ENCODE peak calls at places on chromosome 2, in four cellular contexts. N is K562, I is GM12878, H is HepG2. T is an unnamed sample.

GRCh38 chr2:15839461-15840124 is 100.8 kb upstream of the MYCN start:
- DNase-seq in H (no peak), I (no peak), N (no peak), T (no peak)

GRCh38 chr2:61951876-61952275 is 46.4 kb downstream of the COMMD1 start:
- DNase-seq in H (no peak), I (no peak), N (no peak), T (no peak)

GRCh38 chr2:218295029-218295428 is 2.7 kb upstream of the TMBIM1 start:
- DNase-seq in N (no peak), H (no peak), I (no peak), T (no peak)

GRCh38 chr2:180122874-180123273 is 115.8 kb upstream of the CWC22 start:
- DNase-seq in N (no peak), I (no peak), H (no peak), T (no peak)

GRCh38 chr2:8281950-8282857 is 399.7 kb upstream of the ID2 start:
- DNase-seq in I (no peak), N (no peak), H (no peak), T (no peak)

GRCh38 chr2:230899287-230899686 is 25.8 kb downstream of the GPR55 start:
- DNase-seq in N (no peak), H (no peak), I (no peak), T (no peak)

GRCh38 chr2:32680937-32681336 is 53.1 kb downstream of the TTC27 start:
- DNase-seq in I (no peak), N (no peak), H (no peak), T (no peak)

GRCh38 chr2:127174176-127174575 is 45.9 kb downstream of the CYP27C1 start:
- DNase-seq in I (no peak), N (peak; percentile 57), H (no peak), T (peak; percentile 43)

GRCh38 chr2:68709421-68709911 is 25.1 kb upstream of the ARHGAP25 start:
- DNase-seq in H (peak; percentile 57), N (peak; percentile 56), I (no peak), T (peak; percentile 67)

GRCh38 chr2:69216535-69217332 is 170.3 kb downstream of the GFPT1 start:
- DNase-seq in I (no peak), H (peak; percentile 100), N (no peak), T (no peak)

GRCh38 chr2:33796511-33796910 is 197.4 kb upstream of the FAM98A start:
- DNase-seq in I (no peak), H (no peak), N (no peak), T (no peak)

GRCh38 chr2:11753886-11754704 is 7.7 kb downstream of the LPIN1 start:
- DNase-seq in N (peak; percentile 25), H (no peak), I (peak; percentile 48), T (no peak)

GRCh38 chr2:240791821-240792657 is 28.0 kb downstream of the KIF1A start:
- DNase-seq in N (no peak), I (no peak), H (no peak), T (no peak)

GRCh38 chr2:66790651-66791181 is 355.8 kb downstream of the MEIS1 start:
- DNase-seq in N (no peak), I (no peak), H (no peak), T (no peak)

GRCh38 chr2:75180476-75180875 is 18.8 kb downstream of the TACR1 start:
- DNase-seq in N (no peak), H (no peak), I (no peak), T (no peak)

GRCh38 chr2:219645631-219646527 is 18.4 kb downstream of the SLC4A3 start:
- DNase-seq in N (no peak), H (peak; percentile 37), I (no peak), T (no peak)

GRCh38 chr2:83112863-83113262 is 1346.2 kb downstream of the SUCLG1 start:
- DNase-seq in H (no peak), I (no peak), N (no peak), T (no peak)

GRCh38 chr2:109129921-109130725 is 1.1 kb downstream of the SH3RF3 start:
- DNase-seq in I (no peak), N (no peak), H (no peak), T (peak; percentile 33)

GRCh38 chr2:207747653-207748560 is 21.8 kb downstream of the FZD5 start:
- DNase-seq in I (no peak), H (peak; percentile 89), N (no peak), T (no peak)

GRCh38 chr2:10500601-10501361 is 52.7 kb upstream of the ODC1 start:
- DNase-seq in H (no peak), N (no peak), I (no peak), T (no peak)

GRCh38 chr2:42101641-42102605 is 54.1 kb downstream of the PKDCC start:
- DNase-seq in I (peak; percentile 82), H (peak; percentile 71), N (no peak), T (no peak)

GRCh38 chr2:173400760-173401159 is 46.1 kb downstream of the CDCA7 start:
- DNase-seq in I (no peak), H (peak; percentile 31), N (peak; percentile 49), T (peak; percentile 47)

GRCh38 chr2:191675807-191676667 is 1.9 kb upstream of the NABP1 start:
- DNase-seq in N (peak; percentile 40), H (no peak), I (peak; percentile 94), T (no peak)

GRCh38 chr2:189076572-189076971 is 102.4 kb downstream of the COL3A1 start:
- DNase-seq in I (no peak), H (no peak), N (no peak), T (no peak)

GRCh38 chr2:201758229-201758628 is 22.5 kb downstream of the ALS2 start:
- DNase-seq in I (no peak), H (peak; percentile 70), N (no peak), T (no peak)

GRCh38 chr2:218322756-218323525 is 30.6 kb upstream of the TMBIM1 start:
- DNase-seq in N (peak; percentile 97), I (no peak), H (peak; percentile 97), T (peak; percentile 86)

GRCh38 chr2:84886791-84887190 is 5.9 kb upstream of the TRABD2A start:
- DNase-seq in N (no peak), I (no peak), H (no peak), T (no peak)

GRCh38 chr2:215619989-215620388 is 184.1 kb upstream of the FN1 start:
- DNase-seq in I (no peak), H (no peak), N (peak; percentile 57), T (peak; percentile 30)

GRCh38 chr2:1990724-1991123 is 246.4 kb upstream of the PXDN start:
- DNase-seq in I (no peak), N (no peak), H (no peak), T (no peak)

GRCh38 chr2:209525336-209525735 is 101.5 kb downstream of the MAP2 start:
- DNase-seq in H (no peak), N (no peak), I (no peak), T (no peak)

GRCh38 chr2:134086594-134087219 is 167.2 kb upstream of the MGAT5 start:
- DNase-seq in N (no peak), I (no peak), H (no peak), T (no peak)

GRCh38 chr2:160522951-160523700 is 29.5 kb upstream of the RBMS1 start:
- DNase-seq in H (no peak), I (no peak), N (no peak), T (no peak)

GRCh38 chr2:109033171-109033570 is 44.2 kb upstream of the EDAR start:
- DNase-seq in H (no peak), I (no peak), N (no peak), T (no peak)

GRCh38 chr2:120949027-120949956 is 213.6 kb downstream of the GLI2 start:
- DNase-seq in H (peak; percentile 40), I (no peak), N (peak; percentile 32), T (no peak)

GRCh38 chr2:132691556-132691955 is 21.6 kb upstream of the LYPD1 start:
- DNase-seq in H (no peak), N (no peak), I (no peak), T (no peak)

GRCh38 chr2:25388491-25388890 is 46.8 kb upstream of the DNMT3A start:
- DNase-seq in N (no peak), I (no peak), H (no peak), T (no peak)

GRCh38 chr2:110204408-110205385 is at the start of gene NPHP1:
- DNase-seq in N (peak; percentile 92), H (peak; percentile 78), I (peak; percentile 24), T (peak; percentile 96)

GRCh38 chr2:110206056-110206455 is 1.2 kb upstream of the NPHP1 start:
- DNase-seq in N (peak; percentile 41), H (no peak), I (no peak), T (no peak)
- TF ChIP-seq FOXK2 in N (no peak), H (no peak), I (no peak), T (no peak)

DNA sequence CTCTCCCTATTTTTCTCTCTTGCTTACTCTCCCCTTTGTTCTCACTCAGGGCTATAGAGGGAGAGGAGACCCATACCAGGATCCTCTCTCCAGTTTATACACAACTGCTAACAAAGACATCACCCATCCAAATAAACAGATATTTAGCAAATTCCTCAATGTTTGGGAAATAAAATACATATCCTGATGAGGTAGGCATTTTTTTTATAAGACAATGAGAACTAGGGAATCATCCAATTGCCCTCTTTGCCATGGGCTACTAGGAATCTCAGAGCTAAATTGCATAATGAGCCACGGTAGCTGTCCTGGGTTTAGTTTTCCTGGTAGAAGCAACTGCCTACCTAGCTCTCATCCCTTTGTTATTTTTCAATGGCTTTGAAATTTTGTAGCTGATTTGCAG is 27.1 kb downstream of the CAPN14 start:
- DNase-seq in N (no peak), I (no peak), H (no peak), T (no peak)
- TF ChIP-seq BHLHE40 in N (no peak), I (no peak), H (no peak), T (no peak)

DNA sequence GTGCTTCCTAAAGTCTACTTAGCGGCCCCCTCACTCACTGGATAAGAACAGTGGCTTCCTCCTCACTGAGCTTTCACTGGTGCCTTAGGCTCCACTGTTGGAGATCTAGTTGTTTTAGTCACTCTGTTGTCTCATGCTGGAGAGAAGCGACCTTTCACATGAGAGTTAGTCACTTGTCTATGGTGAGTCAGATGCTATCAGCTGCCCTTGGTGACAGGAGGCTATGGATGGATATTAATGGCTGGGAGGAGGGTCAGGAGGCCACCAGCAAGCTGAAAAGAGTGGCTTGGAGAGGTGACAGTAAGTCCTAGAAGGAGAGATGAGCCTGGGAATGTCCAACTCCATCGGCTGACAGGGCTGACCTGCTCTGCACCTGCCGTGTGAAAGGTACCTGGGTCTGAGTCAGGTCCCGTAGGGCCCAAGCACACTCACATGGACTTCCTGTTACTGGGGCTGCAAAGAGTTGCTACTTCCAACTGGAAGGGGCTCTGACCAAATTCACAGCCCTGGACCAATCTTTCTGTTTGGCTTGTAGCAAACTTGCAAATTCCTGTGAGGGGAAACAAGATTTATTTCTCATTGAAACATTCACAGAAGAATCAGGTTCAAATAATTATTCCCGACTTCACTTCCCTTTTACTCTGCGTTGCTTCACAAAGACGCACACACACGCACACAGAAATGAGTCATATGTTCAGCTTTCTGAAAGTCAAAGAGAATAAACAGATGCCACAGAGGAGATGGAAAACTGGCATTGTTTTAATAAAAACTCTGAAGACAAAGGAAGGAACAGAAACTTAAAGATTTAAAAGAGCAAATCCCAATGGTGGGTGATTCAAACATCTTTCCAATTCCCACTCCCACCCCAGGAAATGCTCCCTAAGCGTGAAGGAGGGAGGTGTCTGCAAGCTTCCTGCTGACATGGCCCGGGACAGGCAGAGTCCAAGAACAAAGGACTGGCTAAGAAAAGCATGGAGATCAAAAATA is 203.5 kb upstream of the TWIST2 start:
- DNase-seq in N (no peak), I (no peak), H (peak; percentile 33), T (no peak)
- TF ChIP-seq SP1 in N (no peak), I (no peak), H (no peak), T (no peak)

GRCh38 chr2:129914538-129915302 is 64.7 kb upstream of the RAB6C start:
- DNase-seq in H (no peak), N (no peak), I (no peak), T (no peak)
- TF ChIP-seq FOXK2 in H (no peak), N (no peak), I (no peak), T (no peak)

GRCh38 chr2:112183327-112184025 is 45.3 kb downstream of the FBLN7 start:
- DNase-seq in I (no peak), H (no peak), N (no peak), T (no peak)
- TF ChIP-seq BHLHE40 in I (no peak), H (no peak), N (no peak), T (no peak)